ENCODE peak calls at places on chromosome 18, in seven cellular contexts. J is cardiac muscle cell, E is suprapubic skin, X is prostate gland, G is HepG2, C is left lung, H is RWPE2. N is an unnamed sample.
A peak's percentile ranks its signal among the peaks of the same experiment; 100 is the strongest.

GRCh38 chr18:34880882-34881852 is 160.0 kb upstream of the MAPRE2 start:
- DNase-seq in J (no peak), E (no peak), X (no peak), G (peak; percentile 53), C (no peak), H (no peak), N (no peak)

GRCh38 chr18:58572181-58572580 is 56.7 kb downstream of the ALPK2 start:
- DNase-seq in J (no peak), E (no peak), X (no peak), G (no peak), C (no peak), H (no peak), N (no peak)

GRCh38 chr18:4455113-4455811 is at the start of gene DLGAP1:
- DNase-seq in J (peak; percentile 91), E (peak; percentile 73), X (peak; percentile 65), G (peak; percentile 1), C (peak; percentile 80), H (peak; percentile 38), N (peak; percentile 58)

GRCh38 chr18:54813305-54813704 is 15.0 kb upstream of the RAB27B start:
- DNase-seq in J (no peak), E (no peak), X (no peak), G (no peak), C (no peak), H (no peak), N (no peak)

GRCh38 chr18:71443726-71444480 is 1100.2 kb downstream of the CBLN2 start:
- DNase-seq in J (no peak), E (no peak), X (no peak), G (no peak), C (no peak), H (no peak), N (no peak)

GRCh38 chr18:13043066-13043465 is 51.9 kb downstream of the CEP192 start:
- DNase-seq in J (no peak), E (no peak), X (no peak), G (no peak), C (no peak), H (no peak), N (no peak)

GRCh38 chr18:477565-477964 is 22.9 kb downstream of the COLEC12 start:
- DNase-seq in J (no peak), E (no peak), X (no peak), G (peak; percentile 27), C (no peak), H (no peak), N (peak; percentile 47)

GRCh38 chr18:72871091-72871490 is 3.3 kb upstream of the NETO1 start:
- DNase-seq in J (no peak), E (no peak), X (no peak), G (no peak), C (no peak), H (no peak), N (no peak)

GRCh38 chr18:33116376-33116775 is 324.1 kb downstream of the CCDC178 start:
- DNase-seq in J (no peak), E (no peak), X (peak; percentile 6), G (no peak), C (peak; percentile 34), H (no peak), N (no peak)

GRCh38 chr18:8849696-8850095 is 144.3 kb downstream of the MTCL1 start:
- DNase-seq in J (no peak), E (no peak), X (no peak), G (no peak), C (no peak), H (no peak), N (no peak)

GRCh38 chr18:59446012-59446411 is 86.9 kb upstream of the LMAN1 start:
- DNase-seq in J (peak; percentile 72), E (no peak), X (no peak), G (no peak), C (no peak), H (no peak), N (no peak)

GRCh38 chr18:46712406-46712805 is 44.4 kb downstream of the ST8SIA5 start:
- DNase-seq in J (no peak), E (no peak), X (no peak), G (no peak), C (no peak), H (no peak), N (no peak)

GRCh38 chr18:7608174-7608550 is 41.0 kb downstream of the PTPRM start:
- DNase-seq in J (no peak), E (no peak), X (no peak), G (no peak), C (no peak), H (no peak), N (no peak)

GRCh38 chr18:47730795-47731194 is 199.7 kb downstream of the SMAD2 start:
- DNase-seq in J (no peak), E (peak; percentile 3), X (no peak), G (no peak), C (no peak), H (peak; percentile 5), N (no peak)

GRCh38 chr18:49874238-49874637 is 60.9 kb upstream of the ACAA2 start:
- DNase-seq in J (no peak), E (no peak), X (no peak), G (no peak), C (no peak), H (no peak), N (no peak)

GRCh38 chr18:26436176-26437031 is 111.9 kb downstream of the KCTD1 start:
- DNase-seq in J (no peak), E (no peak), X (no peak), G (peak; percentile 34), C (no peak), H (no peak), N (no peak)

GRCh38 chr18:70280007-70280925 is 8.6 kb upstream of the SOCS6 start:
- DNase-seq in J (no peak), E (no peak), X (no peak), G (no peak), C (no peak), H (no peak), N (no peak)

GRCh38 chr18:58640891-58641610 is 12.2 kb upstream of the ALPK2 start:
- DNase-seq in J (no peak), E (no peak), X (no peak), G (no peak), C (no peak), H (no peak), N (no peak)

GRCh38 chr18:77107218-77107815 is 25.3 kb downstream of the MBP start:
- DNase-seq in J (no peak), E (no peak), X (no peak), G (no peak), C (peak; percentile 51), H (no peak), N (no peak)

GRCh38 chr18:76699923-76700322 is 122.4 kb upstream of the ZNF236 start:
- DNase-seq in J (no peak), E (no peak), X (no peak), G (no peak), C (no peak), H (no peak), N (no peak)

GRCh38 chr18:55857409-55857808 is 269.4 kb upstream of the TCF4 start:
- DNase-seq in J (no peak), E (no peak), X (no peak), G (no peak), C (no peak), H (no peak), N (no peak)

GRCh38 chr18:55856191-55856590 is 268.2 kb upstream of the TCF4 start:
- DNase-seq in J (no peak), E (no peak), X (peak; percentile 63), G (no peak), C (no peak), H (peak; percentile 69), N (no peak)

GRCh38 chr18:55856679-55857078 is 268.7 kb upstream of the TCF4 start:
- DNase-seq in J (no peak), E (no peak), X (no peak), G (no peak), C (no peak), H (no peak), N (no peak)

GRCh38 chr18:55850904-55851303 is 262.9 kb upstream of the TCF4 start:
- DNase-seq in J (no peak), E (no peak), X (no peak), G (no peak), C (no peak), H (no peak), N (no peak)

GRCh38 chr18:55853268-55853667 is 265.3 kb upstream of the TCF4 start:
- DNase-seq in J (no peak), E (no peak), X (no peak), G (no peak), C (no peak), H (no peak), N (no peak)
- TF ChIP-seq CTCF in J (no peak), E (no peak), X (no peak), G (no peak), C (no peak), H (no peak), N (no peak)

DNA sequence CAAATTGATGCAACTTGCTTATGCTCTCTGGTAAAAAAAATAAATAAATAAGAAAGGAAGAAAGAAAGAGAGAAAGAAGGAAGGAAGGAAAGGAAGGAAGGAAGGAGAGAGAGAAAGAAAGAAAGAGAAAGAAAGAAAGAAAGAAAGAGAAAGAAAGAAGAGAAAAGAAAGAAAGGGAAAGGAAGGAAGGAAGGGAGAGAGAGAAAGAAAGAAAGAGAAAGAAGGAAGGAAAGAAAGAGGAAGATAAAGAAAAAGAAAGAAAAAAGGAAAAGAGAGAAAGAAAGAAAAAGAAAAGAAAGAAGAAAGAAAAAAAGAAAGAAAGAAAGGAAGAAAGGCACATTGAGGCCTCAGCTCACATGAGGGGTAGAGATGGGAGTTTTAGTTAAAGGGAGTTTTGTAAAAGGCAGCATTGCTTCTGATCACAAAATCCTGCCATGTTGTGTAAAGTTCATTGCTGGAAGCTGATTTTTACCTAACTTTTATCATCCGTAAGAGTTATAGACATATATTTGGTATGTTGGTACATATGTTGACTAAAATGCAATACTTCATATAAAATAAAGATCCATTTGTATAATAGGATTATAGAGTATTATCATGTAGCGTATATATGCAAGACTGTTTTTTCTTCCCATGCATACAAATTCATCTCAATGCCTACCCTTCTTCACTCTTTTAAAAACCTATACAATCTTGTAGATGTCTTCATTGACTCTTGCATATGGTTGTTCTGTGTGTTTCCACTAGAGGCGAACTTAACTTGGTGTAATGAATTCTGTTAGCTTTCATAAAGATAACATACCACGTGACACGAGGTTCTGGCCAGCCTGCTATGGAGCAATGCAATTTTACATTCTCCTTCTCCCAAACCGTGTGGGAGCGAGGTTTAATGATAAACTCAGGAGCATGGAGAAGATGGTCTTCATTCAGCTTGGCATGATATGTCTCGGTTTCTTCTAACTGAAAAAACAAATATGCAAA is 32.8 kb downstream of the MYOM1 start:
- DNase-seq in J (peak; percentile 18), E (no peak), X (no peak), G (peak; percentile 59), C (no peak), H (no peak), N (no peak)
- TF ChIP-seq CTCF in J (peak; percentile 44), E (no peak), X (no peak), G (no peak), C (no peak), H (no peak), N (no peak)

GRCh38 chr18:24734058-24734457 is 273.6 kb downstream of the HRH4 start:
- DNase-seq in J (peak; percentile 50), E (no peak), X (no peak), G (peak; percentile 16), C (no peak), H (no peak), N (no peak)
- TF ChIP-seq CTCF in J (no peak), E (no peak), X (no peak), G (peak; percentile 28), C (no peak), H (peak; percentile 23), N (no peak)

DNA sequence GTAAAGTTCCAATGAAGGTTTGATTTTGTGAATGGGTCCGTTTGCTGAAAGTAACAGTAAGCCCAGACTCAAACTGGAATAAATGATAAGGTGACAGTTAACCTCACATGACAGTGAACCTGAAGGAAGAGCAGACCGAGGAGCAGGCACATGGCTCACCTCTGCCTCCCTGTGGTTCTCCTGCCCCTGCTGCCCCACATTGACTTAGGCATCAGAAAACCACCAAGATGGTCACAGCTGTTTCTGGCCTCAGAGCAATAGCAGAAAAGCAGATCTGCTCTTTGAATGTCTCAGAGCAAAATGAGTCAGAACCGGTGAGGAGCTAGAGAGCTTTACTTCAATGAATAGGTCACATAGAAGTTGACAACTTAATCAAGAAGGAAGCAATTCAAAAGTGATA is 487.6 kb downstream of the METTL4 start:
- DNase-seq in J (peak; percentile 12), E (no peak), X (no peak), G (no peak), C (no peak), H (no peak), N (no peak)
- TF ChIP-seq CTCF in J (no peak), E (no peak), X (no peak), G (peak; percentile 58), C (no peak), H (peak; percentile 56), N (no peak)

N was measured in GM13976.